ENCODE peak calls at places on chromosomes 2 and 18, in four cellular contexts. N is HCEC 1CT; U is EL; W is stimulated activated CD4-positive, alpha-beta T cell treated with anti-CD3 and anti-CD28 coated beads, Interleukin-1b, Interleukin-23, amount 100 ng/mL, for 48 hours. L is an unnamed sample.

GRCh38 chr18:69898241-69898861 is 49.3 kb downstream of the CD226 start:
- DNase-seq in N (no peak), U (no peak), W (peak; percentile 33), L (peak; percentile 59)

GRCh38 chr2:148726228-148726627 is 81.7 kb downstream of the EPC2 start:
- DNase-seq in N (no peak), U (no peak), W (no peak), L (no peak)

GRCh38 chr2:113158884-113159553 is 14.8 kb upstream of the PSD4 start:
- DNase-seq in N (peak; percentile 81), U (peak; percentile 17), W (no peak), L (no peak)

GRCh38 chr2:37809525-37809924 is 115.6 kb upstream of the RMDN2 start:
- DNase-seq in N (peak; percentile 74), U (peak; percentile 62), W (no peak), L (peak; percentile 25)

GRCh38 chr2:152445791-152446201 is 110.8 kb downstream of the FMNL2 start:
- DNase-seq in N (peak; percentile 94), U (peak; percentile 90), W (no peak), L (no peak)

GRCh38 chr2:88666576-88666975 is 24.9 kb upstream of the RPIA start:
- DNase-seq in N (no peak), U (no peak), W (no peak), L (no peak)

GRCh38 chr2:221289389-221289788 is 282.7 kb downstream of the EPHA4 start:
- DNase-seq in N (peak; percentile 42), U (peak; percentile 48), W (no peak), L (no peak)

GRCh38 chr18:8516391-8517250 is 92.6 kb upstream of the RAB12 start:
- DNase-seq in N (no peak), U (no peak), W (no peak), L (no peak)

GRCh38 chr2:160649698-160650097 is 156.1 kb upstream of the RBMS1 start:
- DNase-seq in N (no peak), U (no peak), W (no peak), L (no peak)

GRCh38 chr2:150710916-150711315 is 223.4 kb upstream of the RND3 start:
- DNase-seq in N (no peak), U (no peak), W (no peak), L (no peak)

GRCh38 chr2:218754201-218754600 is 27.7 kb upstream of the CYP27A1 start:
- DNase-seq in N (no peak), U (no peak), W (no peak), L (no peak)

GRCh38 chr2:75729861-75730260 is 19.1 kb upstream of the GCFC2 start:
- DNase-seq in N (peak; percentile 22), U (peak; percentile 14), W (no peak), L (no peak)

GRCh38 chr2:169105433-169105832 is 36.1 kb downstream of the DHRS9 start:
- DNase-seq in N (no peak), U (no peak), W (no peak), L (no peak)

L was measured in activated CD4-positive, alpha-beta memory T cell treated with anti-CD3 and anti-CD28 coated beads for 36 hours.